ENCODE peak calls at places on chromosomes 11 and 22, in seven cellular contexts. Q, K, U, N, C, S and V are unnamed samples.

GRCh38 chr11:16936643-16937042 is 77.6 kb downstream of the PLEKHA7 start:
- DNase-seq in K (peak), S (no peak), U (no peak), N (no peak), C (no peak), Q (no peak), V (no peak)

GRCh38 chr11:125338435-125338834 is 157.6 kb downstream of the FEZ1 start:
- DNase-seq in S (no peak), U (no peak), Q (no peak), C (no peak), K (no peak), N (no peak), V (no peak)

GRCh38 chr11:120400564-120401364 is 64.6 kb downstream of the ARHGEF12 start:
- DNase-seq in Q (peak), S (no peak), C (peak), N (peak), K (peak), U (no peak), V (no peak)

GRCh38 chr22:44971651-44972362 is 38.0 kb downstream of the PHF21B start:
- DNase-seq in Q (no peak), U (no peak), C (no peak), S (no peak), K (no peak), N (no peak), V (no peak)

GRCh38 chr22:19463491-19464469 is 15.2 kb downstream of the UFD1 start:
- DNase-seq in S (no peak), N (no peak), U (no peak), K (no peak), Q (peak), C (no peak), V (no peak)

GRCh38 chr22:40419718-40420117 is 49.3 kb downstream of the SGSM3 start:
- DNase-seq in C (no peak), K (no peak), S (no peak), N (no peak), Q (no peak), U (no peak), V (no peak)

GRCh38 chr11:64104632-64105031 is 61.3 kb downstream of the MACROD1 start:
- DNase-seq in C (no peak), Q (no peak), S (no peak), N (no peak), U (no peak), K (no peak), V (no peak)

GRCh38 chr11:1005913-1006312 is 30.6 kb downstream of the MUC6 start:
- DNase-seq in N (no peak), Q (no peak), U (no peak), S (no peak), C (no peak), K (no peak), V (no peak)

GRCh38 chr11:9726313-9727022 is 62.6 kb downstream of the SWAP70 start:
- DNase-seq in C (no peak), U (no peak), K (peak), N (peak), Q (peak), S (no peak), V (no peak)

GRCh38 chr11:3230636-3231549 is 1.3 kb downstream of the MRGPRE start:
- DNase-seq in S (no peak), N (no peak), U (no peak), K (no peak), C (no peak), Q (no peak), V (no peak)

GRCh38 chr22:44133901-44134511 is 46.7 kb upstream of the PARVG start:
- DNase-seq in U (peak), S (no peak), Q (no peak), N (peak), K (no peak), C (no peak), V (peak)

GRCh38 chr11:88284306-88285057 is 53.1 kb downstream of the CTSC start:
- DNase-seq in C (no peak), K (no peak), N (peak), U (no peak), S (no peak), Q (no peak), V (no peak)

GRCh38 chr11:17968206-17968605 is 44.6 kb downstream of the SERGEF start:
- DNase-seq in C (no peak), U (no peak), K (no peak), S (no peak), N (no peak), Q (no peak), V (no peak)

GRCh38 chr11:134391656-134392055 is 20.4 kb downstream of the B3GAT1 start:
- DNase-seq in N (no peak), S (no peak), C (no peak), K (no peak), U (no peak), Q (no peak), V (no peak)

GRCh38 chr11:35661539-35661938 is 1.0 kb upstream of the TRIM44 start:
- DNase-seq in N (no peak), U (no peak), S (no peak), C (no peak), Q (no peak), K (no peak), V (no peak)

GRCh38 chr11:44589301-44589700 is 23.8 kb downstream of the CD82 start:
- DNase-seq in K (peak), U (no peak), C (no peak), Q (no peak), N (no peak), S (no peak), V (no peak)

GRCh38 chr22:35605787-35606492 is 11.2 kb downstream of the MB start:
- DNase-seq in Q (no peak), S (no peak), K (no peak), N (no peak), C (no peak), U (no peak), V (no peak)

GRCh38 chr11:32099516-32099915 is 8.6 kb downstream of the RCN1 start:
- DNase-seq in C (no peak), S (no peak), K (no peak), Q (no peak), N (no peak), U (no peak), V (no peak)

GRCh38 chr11:117970400-117971024 is 15.7 kb upstream of the IL10RA start:
- DNase-seq in N (peak), U (no peak), Q (no peak), S (no peak), K (peak), C (peak), V (peak)

GRCh38 chr11:134587345-134587744 is 175.3 kb upstream of the B3GAT1 start:
- DNase-seq in U (no peak), N (no peak), C (no peak), Q (no peak), S (no peak), K (no peak), V (no peak)

GRCh38 chr11:123543796-123544195 is 110.6 kb downstream of the SCN3B start:
- DNase-seq in C (no peak), K (peak), S (no peak), N (peak), U (no peak), Q (peak), V (no peak)

GRCh38 chr11:121696947-121697346 is 244.2 kb upstream of the SORL1-AS1 start:
- DNase-seq in C (no peak), S (no peak), U (no peak), Q (no peak), N (no peak), K (no peak), V (no peak)

GRCh38 chr11:18005376-18006129 is 7.3 kb downstream of the SERGEF start:
- DNase-seq in S (no peak), K (no peak), N (peak), Q (no peak), U (no peak), C (no peak), V (no peak)

GRCh38 chr11:74568028-74568427 is 24.4 kb upstream of the POLD3 start:
- DNase-seq in S (no peak), Q (no peak), N (no peak), K (no peak), U (no peak), C (no peak), V (no peak)

GRCh38 chr11:114762437-114762836 is 84.1 kb downstream of the NXPE2 start:
- DNase-seq in S (no peak), Q (peak), K (peak), C (peak), U (no peak), N (peak), V (no peak)

GRCh38 chr11:93196816-93197382 is 892 bp downstream of the SLC36A4 start:
- DNase-seq in K (no peak), S (no peak), U (no peak), Q (no peak), N (no peak), C (no peak), V (no peak)

GRCh38 chr22:46998346-46998745 is 235.9 kb downstream of the TBC1D22A start:
- DNase-seq in N (no peak), S (no peak), Q (no peak), K (no peak), U (no peak), C (no peak), V (no peak)

GRCh38 chr11:11672101-11672500 is 50.3 kb upstream of the GALNT18 start:
- DNase-seq in C (no peak), Q (no peak), K (no peak), N (no peak), S (no peak), U (no peak), V (no peak)

GRCh38 chr22:23249506-23250423 is 69.5 kb downstream of the BCR start:
- DNase-seq in Q (no peak), S (no peak), N (no peak), U (no peak), K (no peak), C (no peak), V (no peak)

GRCh38 chr22:28000361-28000760 is 81.3 kb upstream of the PITPNB start:
- DNase-seq in S (no peak), K (no peak), C (no peak), Q (no peak), U (no peak), N (no peak), V (no peak)